ENCODE peak calls at places on chromosomes 3 and 15, in seven cellular contexts. One of them, this sample, is unnamed.

GRCh38 chr15:27059610-27060202 is 88.7 kb downstream of the GABRG3 start:
- DNase-seq in NCI-H1694 treated with DMSO at 0.1 percent for 48 hours: no peak
- DNase-seq in small intestine: peak; percentile 61
- DNase-seq in activated CD8-positive, alpha-beta memory T cell treated with anti-CD3 and anti-CD28 coated beads for 24 hours: no peak
- DNase-seq in T-helper 2 cell: no peak
- DNase-seq in ELF-1: peak; percentile 73
- DNase-seq in Ammon's horn: peak; percentile 51
- DNase-seq in this sample: no peak

GRCh38 chr15:57283774-57284508 is 92.4 kb upstream of the CGNL1 start:
- DNase-seq in activated CD8-positive, alpha-beta memory T cell treated with anti-CD3 and anti-CD28 coated beads for 24 hours: no peak
- DNase-seq in small intestine: no peak
- DNase-seq in Ammon's horn: no peak
- DNase-seq in ELF-1: no peak
- DNase-seq in T-helper 2 cell: no peak
- DNase-seq in NCI-H1694 treated with DMSO at 0.1 percent for 48 hours: no peak
- DNase-seq in this sample: no peak

GRCh38 chr15:60548101-60548500 is 69.2 kb upstream of the ICE2 start:
- DNase-seq in NCI-H1694 treated with DMSO at 0.1 percent for 48 hours: no peak
- DNase-seq in Ammon's horn: no peak
- DNase-seq in T-helper 2 cell: no peak
- DNase-seq in small intestine: peak; percentile 39
- DNase-seq in activated CD8-positive, alpha-beta memory T cell treated with anti-CD3 and anti-CD28 coated beads for 24 hours: peak; percentile 79
- DNase-seq in ELF-1: no peak
- DNase-seq in this sample: no peak

GRCh38 chr15:71559098-71559497 is 251.3 kb upstream of the NR2E3 start:
- DNase-seq in Ammon's horn: no peak
- DNase-seq in activated CD8-positive, alpha-beta memory T cell treated with anti-CD3 and anti-CD28 coated beads for 24 hours: no peak
- DNase-seq in small intestine: no peak
- DNase-seq in NCI-H1694 treated with DMSO at 0.1 percent for 48 hours: no peak
- DNase-seq in T-helper 2 cell: no peak
- DNase-seq in ELF-1: no peak
- DNase-seq in this sample: no peak

GRCh38 chr3:169505577-169506155 is 157.8 kb downstream of the MECOM start:
- DNase-seq in activated CD8-positive, alpha-beta memory T cell treated with anti-CD3 and anti-CD28 coated beads for 24 hours: no peak
- DNase-seq in NCI-H1694 treated with DMSO at 0.1 percent for 48 hours: no peak
- DNase-seq in Ammon's horn: no peak
- DNase-seq in ELF-1: peak; percentile 31
- DNase-seq in T-helper 2 cell: no peak
- DNase-seq in small intestine: no peak
- DNase-seq in this sample: no peak

GRCh38 chr3:21390136-21390535 is 360.9 kb downstream of the ZNF385D start:
- DNase-seq in small intestine: no peak
- DNase-seq in T-helper 2 cell: no peak
- DNase-seq in NCI-H1694 treated with DMSO at 0.1 percent for 48 hours: no peak
- DNase-seq in activated CD8-positive, alpha-beta memory T cell treated with anti-CD3 and anti-CD28 coated beads for 24 hours: no peak
- DNase-seq in ELF-1: no peak
- DNase-seq in Ammon's horn: no peak
- DNase-seq in this sample: no peak

GRCh38 chr15:78205856-78206255 is 28.5 kb downstream of the ACSBG1 start:
- DNase-seq in Ammon's horn: peak; percentile 6
- DNase-seq in ELF-1: no peak
- DNase-seq in small intestine: no peak
- DNase-seq in activated CD8-positive, alpha-beta memory T cell treated with anti-CD3 and anti-CD28 coated beads for 24 hours: peak; percentile 26
- DNase-seq in NCI-H1694 treated with DMSO at 0.1 percent for 48 hours: no peak
- DNase-seq in T-helper 2 cell: no peak
- DNase-seq in this sample: no peak

GRCh38 chr3:96915465-96915864 is 101.1 kb downstream of the EPHA6 start:
- DNase-seq in activated CD8-positive, alpha-beta memory T cell treated with anti-CD3 and anti-CD28 coated beads for 24 hours: no peak
- DNase-seq in Ammon's horn: no peak
- DNase-seq in T-helper 2 cell: no peak
- DNase-seq in small intestine: no peak
- DNase-seq in ELF-1: no peak
- DNase-seq in NCI-H1694 treated with DMSO at 0.1 percent for 48 hours: no peak
- DNase-seq in this sample: no peak

GRCh38 chr3:120274739-120275167 is 10.3 kb downstream of the GPR156 start:
- DNase-seq in small intestine: no peak
- DNase-seq in NCI-H1694 treated with DMSO at 0.1 percent for 48 hours: no peak
- DNase-seq in activated CD8-positive, alpha-beta memory T cell treated with anti-CD3 and anti-CD28 coated beads for 24 hours: no peak
- DNase-seq in Ammon's horn: peak; percentile 23
- DNase-seq in ELF-1: no peak
- DNase-seq in T-helper 2 cell: no peak
- DNase-seq in this sample: no peak

GRCh38 chr15:30872341-30872748 is 31.4 kb upstream of the FAN1 start:
- DNase-seq in ELF-1: no peak
- DNase-seq in Ammon's horn: no peak
- DNase-seq in NCI-H1694 treated with DMSO at 0.1 percent for 48 hours: no peak
- DNase-seq in activated CD8-positive, alpha-beta memory T cell treated with anti-CD3 and anti-CD28 coated beads for 24 hours: no peak
- DNase-seq in T-helper 2 cell: no peak
- DNase-seq in small intestine: no peak
- DNase-seq in this sample: no peak